ENCODE peak calls at places on chromosomes 1 and 21, in five cellular contexts. M, C, D, Y and N are unnamed samples.
A peak's percentile ranks its signal among the peaks of the same experiment; 100 is the strongest.

GRCh38 chr1:79749607-79750006 is 743.1 kb upstream of the ADGRL4 start:
- DNase-seq in M (peak; percentile 62), C (no peak), D (no peak), Y (no peak), N (no peak)

GRCh38 chr1:184482113-184482512 is 95.3 kb downstream of the C1orf21 start:
- DNase-seq in M (no peak), C (peak; percentile 51), D (peak; percentile 75), Y (no peak), N (no peak)

GRCh38 chr1:159594581-159594980 is 7.0 kb downstream of the APCS start:
- DNase-seq in M (no peak), C (no peak), D (no peak), Y (no peak), N (no peak)

GRCh38 chr1:41387667-41388091 is 26.4 kb downstream of the FOXO6 start:
- DNase-seq in M (peak; percentile 13), C (peak; percentile 94), D (peak; percentile 87), Y (peak; percentile 88), N (peak; percentile 92)

GRCh38 chr21:20902511-20902910 is 95.7 kb upstream of the NCAM2 start:
- DNase-seq in M (no peak), C (no peak), D (no peak), Y (no peak), N (no peak)

GRCh38 chr1:3678361-3679097 is 26.2 kb downstream of the TP73 start:
- DNase-seq in M (peak; percentile 41), C (no peak), D (no peak), Y (no peak), N (no peak)

GRCh38 chr1:203351037-203351625 is at the start of gene FMOD:
- DNase-seq in M (peak; percentile 37), C (peak; percentile 85), D (peak; percentile 29), Y (peak; percentile 86), N (peak; percentile 55)

GRCh38 chr1:22922640-22923039 is 50.0 kb downstream of the LACTBL1 start:
- DNase-seq in M (peak; percentile 12), C (no peak), D (no peak), Y (no peak), N (no peak)

GRCh38 chr1:63772876-63773275 is 941 bp upstream of the ROR1 start:
- DNase-seq in M (no peak), C (no peak), D (no peak), Y (no peak), N (no peak)

GRCh38 chr1:40782371-40782956 is 1.1 kb upstream of the KCNQ4 start:
- DNase-seq in M (no peak), C (peak; percentile 21), D (peak; percentile 42), Y (no peak), N (no peak)

GRCh38 chr21:31537872-31538576 is 121.5 kb upstream of the SOD1 start:
- DNase-seq in M (no peak), C (no peak), D (no peak), Y (no peak), N (no peak)
- H3K27me3 ChIP-seq in M (no peaks in the 10 kb centered on the region), C (no peaks in the 10 kb centered on the region), D (peaks cover 5% of the 10 kb centered on the region), Y (no peaks in the 10 kb centered on the region), N (no peaks in the 10 kb centered on the region)

GRCh38 chr1:54371038-54371935 is 34.9 kb downstream of the SSBP3 start:
- DNase-seq in M (peak; percentile 20), C (peak; percentile 40), D (no peak), Y (no peak), N (peak; percentile 73)

GRCh38 chr1:54374766-54375165 is 31.4 kb downstream of the SSBP3 start:
- DNase-seq in M (no peak), C (peak; percentile 57), D (no peak), Y (no peak), N (no peak)

GRCh38 chr1:54372978-54373377 is 33.2 kb downstream of the SSBP3 start:
- DNase-seq in M (no peak), C (no peak), D (no peak), Y (no peak), N (no peak)

GRCh38 chr1:54370287-54371003 is 35.7 kb downstream of the SSBP3 start:
- DNase-seq in M (no peak), C (no peak), D (no peak), Y (no peak), N (no peak)

GRCh38 chr1:54371936-54372385 is 34.2 kb downstream of the SSBP3 start:
- DNase-seq in M (no peak), C (no peak), D (no peak), Y (no peak), N (no peak)
- H3K36me3 ChIP-seq in M (no peaks in the 10 kb centered on the region), C (no peaks in the 10 kb centered on the region), D (no peaks in the 10 kb centered on the region), Y (no peaks in the 10 kb centered on the region), N (no peaks in the 10 kb centered on the region)

GRCh38 chr1:5432436-5432835 is 559.8 kb downstream of the NPHP4 start:
- DNase-seq in M (no peak), C (no peak), D (no peak), Y (no peak), N (no peak)

GRCh38 chr1:5428391-5428790 is 563.8 kb downstream of the NPHP4 start:
- DNase-seq in M (no peak), C (no peak), D (no peak), Y (no peak), N (no peak)

GRCh38 chr1:5430911-5431310 is 561.3 kb downstream of the NPHP4 start:
- DNase-seq in M (no peak), C (no peak), D (no peak), Y (peak; percentile 24), N (no peak)

GRCh38 chr1:5427026-5427613 is 565.1 kb downstream of the NPHP4 start:
- DNase-seq in M (no peak), C (no peak), D (no peak), Y (no peak), N (no peak)

GRCh38 chr1:5430136-5430535 is 562.1 kb downstream of the NPHP4 start:
- DNase-seq in M (no peak), C (no peak), D (no peak), Y (no peak), N (no peak)
- H3K27me3 ChIP-seq in M (no peaks in the 10 kb centered on the region), C (no peaks in the 10 kb centered on the region), D (peaks cover 100% of the 10 kb centered on the region), Y (peaks cover 18% of the 10 kb centered on the region), N (no peaks in the 10 kb centered on the region)

DNA sequence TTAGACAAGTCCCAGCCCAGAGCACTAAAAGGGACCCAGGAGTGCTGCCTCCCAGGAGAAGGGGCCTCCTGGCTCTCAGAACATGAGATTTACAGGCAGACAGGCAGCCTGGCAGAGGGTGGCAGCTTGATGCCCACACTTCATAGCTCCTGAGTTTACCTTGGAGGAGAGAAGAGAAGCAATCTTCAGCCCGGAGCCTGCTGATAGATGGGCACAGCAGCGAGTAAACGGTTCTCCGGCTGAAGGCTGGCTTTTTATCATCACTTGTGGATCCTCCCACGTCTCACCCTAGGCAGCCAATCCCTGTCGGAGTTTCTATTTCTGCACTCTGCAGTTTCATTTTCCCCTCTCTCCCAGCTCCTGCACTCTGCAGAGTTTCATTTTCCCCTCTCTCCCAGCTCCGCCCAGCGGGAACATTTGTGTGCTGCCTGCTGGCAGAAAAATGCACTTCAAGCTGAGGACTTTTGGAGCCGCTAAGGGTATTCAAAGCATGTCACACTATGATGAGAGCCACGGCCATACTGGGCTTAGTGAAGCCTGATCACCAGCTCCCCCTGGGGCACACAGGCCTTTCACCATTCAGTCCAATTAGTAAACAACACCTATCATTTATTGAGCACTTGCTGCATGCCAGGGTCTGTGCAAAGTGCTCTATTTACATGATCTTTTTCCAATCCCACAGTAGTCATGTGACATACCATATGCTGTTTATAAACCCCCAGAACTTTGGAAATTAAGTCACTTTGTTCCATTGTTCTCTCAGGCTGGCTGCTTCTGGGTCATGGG is at the start of gene IFI6:
- DNase-seq in M (peak; percentile 92), C (peak; percentile 96), D (peak; percentile 81), Y (peak; percentile 95), N (peak; percentile 87)
- H3K36me3 ChIP-seq in M (no peaks in the 10 kb centered on the region), C (no peaks in the 10 kb centered on the region), D (peaks cover 11% of the 10 kb centered on the region), Y (no peaks in the 10 kb centered on the region), N (no peaks in the 10 kb centered on the region)

GRCh38 chr21:25850126-25850831 is 115.5 kb downstream of the GABPA start:
- DNase-seq in M (peak; percentile 53), C (no peak), D (no peak), Y (no peak), N (no peak)
- H3K27me3 ChIP-seq in M (no peaks in the 10 kb centered on the region), C (no peaks in the 10 kb centered on the region), D (no peaks in the 10 kb centered on the region), Y (no peaks in the 10 kb centered on the region), N (no peaks in the 10 kb centered on the region)

GRCh38 chr21:37446552-37446951 is 80.0 kb downstream of the DYRK1A start:
- DNase-seq in M (no peak), C (no peak), D (no peak), Y (no peak), N (no peak)
- H3K36me3 ChIP-seq in M (no peaks in the 10 kb centered on the region), C (no peaks in the 10 kb centered on the region), D (no peaks in the 10 kb centered on the region), Y (no peaks in the 10 kb centered on the region), N (no peaks in the 10 kb centered on the region)

GRCh38 chr1:226526801-226527595 is 21.6 kb upstream of the STUM start:
- DNase-seq in M (peak; percentile 49), C (no peak), D (peak; percentile 59), Y (no peak), N (no peak)

GRCh38 chr1:226520640-226521355 is 27.8 kb upstream of the STUM start:
- DNase-seq in M (no peak), C (no peak), D (no peak), Y (no peak), N (no peak)

GRCh38 chr1:226524547-226524946 is 24.0 kb upstream of the STUM start:
- DNase-seq in M (no peak), C (no peak), D (no peak), Y (no peak), N (no peak)

GRCh38 chr1:226525750-226526149 is 22.8 kb upstream of the STUM start:
- DNase-seq in M (no peak), C (no peak), D (no peak), Y (no peak), N (no peak)

GRCh38 chr1:226523646-226524406 is 24.7 kb upstream of the STUM start:
- DNase-seq in M (no peak), C (no peak), D (no peak), Y (no peak), N (no peak)
- H3K27me3 ChIP-seq in M (no peaks in the 10 kb centered on the region), C (no peaks in the 10 kb centered on the region), D (no peaks in the 10 kb centered on the region), Y (no peaks in the 10 kb centered on the region), N (no peaks in the 10 kb centered on the region)

GRCh38 chr1:78032964-78033796 is 12.6 kb upstream of the GIPC2 start:
- DNase-seq in M (peak; percentile 36), C (no peak), D (no peak), Y (no peak), N (no peak)

GRCh38 chr1:78036450-78036849 is 9.3 kb upstream of the GIPC2 start:
- DNase-seq in M (no peak), C (no peak), D (no peak), Y (no peak), N (no peak)

GRCh38 chr1:78038071-78038470 is 7.7 kb upstream of the GIPC2 start:
- DNase-seq in M (no peak), C (no peak), D (no peak), Y (no peak), N (no peak)

GRCh38 chr1:78033797-78034172 is 12.0 kb upstream of the GIPC2 start:
- DNase-seq in M (peak; percentile 97), C (no peak), D (no peak), Y (no peak), N (no peak)

DNA sequence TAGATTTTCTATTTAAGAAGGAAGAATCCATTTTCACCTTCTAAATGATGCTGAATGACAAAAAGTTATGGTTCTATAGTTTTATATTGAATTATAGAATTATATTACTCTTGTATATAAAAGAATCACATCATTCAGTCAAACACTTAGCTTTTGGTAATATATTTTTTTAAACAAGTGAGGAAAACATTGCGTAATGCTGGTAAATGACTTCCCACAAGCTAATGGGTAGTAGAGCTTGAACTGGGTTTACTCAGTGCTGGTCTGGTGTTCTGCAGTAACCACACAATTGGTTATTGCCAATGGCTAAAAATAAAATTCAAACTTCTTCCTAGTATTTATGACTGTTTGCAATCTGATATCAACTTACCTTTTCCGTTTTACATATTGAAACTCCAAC is 10.6 kb upstream of the GIPC2 start:
- DNase-seq in M (peak; percentile 10), C (no peak), D (no peak), Y (no peak), N (no peak)
- H3K36me3 ChIP-seq in M (no peaks in the 10 kb centered on the region), C (no peaks in the 10 kb centered on the region), D (no peaks in the 10 kb centered on the region), Y (no peaks in the 10 kb centered on the region), N (no peaks in the 10 kb centered on the region)